ENCODE peak calls at places on chromosomes 6 and 20, in ten cellular contexts. Y is body of pancreas, U is HL-60, O is AG04450, E is heart left ventricle, B is OCI-LY7, T is upper lobe of left lung, S is MM.1S, I is small intestine, N is right cardiac atrium. D is an unnamed sample.

GRCh38 chr6:14661188-14661587 is 543.6 kb downstream of the CD83 start:
- DNase-seq in E (no peak), T (no peak), S (peak), O (no peak), B (peak), U (peak), Y (no peak), I (no peak), N (no peak), D (no peak)

GRCh38 chr6:7169296-7169721 is 61.5 kb downstream of the RREB1 start:
- DNase-seq in S (no peak), Y (peak), U (no peak), E (peak), N (peak), O (no peak), I (peak), B (no peak), T (no peak), D (no peak)

GRCh38 chr6:167699141-167700036 is 127.3 kb upstream of the AFDN start:
- DNase-seq in E (peak), I (peak), N (peak), B (peak), S (no peak), U (peak), T (peak), O (no peak), Y (peak), D (peak)

GRCh38 chr20:19867940-19868371 is 109.9 kb downstream of the RIN2 start:
- DNase-seq in T (peak), S (no peak), B (no peak), E (no peak), O (no peak), U (peak), I (no peak), Y (no peak), N (peak), D (no peak)

GRCh38 chr6:3331498-3331897 is 72.8 kb downstream of the PSMG4 start:
- DNase-seq in B (no peak), U (no peak), N (no peak), E (no peak), T (no peak), Y (no peak), I (no peak), O (no peak), S (no peak), D (no peak)

GRCh38 chr20:64109831-64110391 is 2.5 kb upstream of the NPBWR2 start:
- DNase-seq in S (no peak), U (no peak), I (no peak), E (no peak), T (peak), O (no peak), Y (peak), N (peak), B (no peak), D (no peak)

GRCh38 chr20:62823688-62824475 is 7.0 kb downstream of the COL9A3 start:
- DNase-seq in U (no peak), I (no peak), O (no peak), B (no peak), E (no peak), N (peak), S (no peak), Y (no peak), T (no peak), D (no peak)

GRCh38 chr20:50572922-50573777 is 63.0 kb downstream of the PTPN1 start:
- DNase-seq in Y (no peak), T (peak), S (no peak), B (no peak), E (peak), N (peak), I (no peak), U (no peak), O (peak), D (no peak)

GRCh38 chr6:56767892-56768531 is 125.3 kb upstream of the DST start:
- DNase-seq in B (no peak), E (no peak), S (peak), T (no peak), O (no peak), U (no peak), N (no peak), I (no peak), Y (no peak), D (no peak)

GRCh38 chr20:50321797-50322480 is 131.3 kb downstream of the CEBPB start:
- DNase-seq in B (no peak), T (peak), N (no peak), Y (no peak), S (no peak), O (no peak), E (no peak), I (no peak), U (no peak), D (no peak)

GRCh38 chr20:57944988-57945387 is 235.2 kb upstream of the PMEPA1 start:
- DNase-seq in O (no peak), N (no peak), T (no peak), E (no peak), S (no peak), Y (no peak), I (no peak), B (no peak), U (no peak), D (no peak)
- H3K27ac ChIP-seq in O (no peak), N (no peak), T (no peak), E (no peak), S (no peak), Y (no peak), I (no peak), B (no peak), U (no peak), D (no peak)

GRCh38 chr6:18388252-18388651 is 1.1 kb downstream of the RNF144B start:
- DNase-seq in T (no peak), U (no peak), E (no peak), S (peak), N (no peak), O (no peak), B (peak), Y (no peak), I (peak), D (no peak)
- H3K27ac ChIP-seq in T (peak), U (peak), E (peak), S (peak), N (peak), O (no peak), B (peak), Y (peak), I (peak), D (peak)

DNA sequence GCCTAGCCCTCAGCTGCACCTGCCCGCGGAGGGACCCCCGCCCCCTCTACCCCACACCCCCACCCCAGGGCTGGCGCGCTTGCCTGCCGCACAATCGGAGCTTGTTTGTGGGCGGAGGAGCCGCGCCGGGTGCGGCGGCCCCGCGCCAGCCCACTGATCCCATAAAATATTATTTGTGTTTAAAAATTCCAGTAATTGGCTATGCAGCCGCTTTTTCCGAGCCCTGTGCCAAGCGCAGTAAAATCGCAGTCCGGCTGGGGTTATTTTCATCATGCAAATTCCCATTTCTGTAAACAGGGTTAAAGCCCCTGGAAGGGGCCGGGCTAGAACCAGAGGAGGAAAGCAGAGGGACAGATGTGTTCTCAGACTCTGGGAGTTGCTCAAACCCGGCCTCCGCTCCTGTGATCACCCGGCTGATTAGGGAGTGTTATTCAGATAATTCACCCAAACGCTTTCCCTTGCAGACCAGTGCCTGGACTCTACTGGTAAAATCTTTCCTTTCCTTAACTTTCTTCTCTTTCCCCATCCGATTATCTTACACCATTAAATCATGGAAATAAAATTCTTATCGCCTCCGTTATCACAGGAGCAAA is 93.1 kb downstream of the NCR2 start:
- DNase-seq in I (no peak), Y (no peak), B (no peak), S (no peak), T (no peak), E (peak), U (no peak), O (no peak), N (peak), D (no peak)
- H3K27ac ChIP-seq in I (peak), Y (peak), B (no peak), S (no peak), T (peak), E (peak), U (no peak), O (no peak), N (peak), D (no peak)

GRCh38 chr6:166379800-166380199 is 2.9 kb downstream of the MPC1 start:
- DNase-seq in O (no peak), U (no peak), N (no peak), S (no peak), B (no peak), Y (peak), T (peak), I (no peak), E (peak), D (no peak)

GRCh38 chr6:166381381-166381732 is 1.4 kb downstream of the MPC1 start:
- DNase-seq in O (no peak), E (no peak), I (no peak), B (no peak), N (no peak), S (no peak), T (no peak), Y (no peak), U (no peak), D (no peak)

GRCh38 chr6:166381733-166382499 is 824 bp downstream of the MPC1 start:
- DNase-seq in T (peak), S (peak), B (peak), O (no peak), N (peak), U (peak), I (peak), E (peak), Y (peak), D (no peak)

GRCh38 chr6:166382933-166383816 is at the start of gene MPC1:
- DNase-seq in T (peak), S (peak), O (peak), B (peak), N (peak), U (peak), I (peak), Y (peak), E (peak), D (peak)

GRCh38 chr6:166382500-166382932 is 224 bp downstream of the MPC1 start:
- DNase-seq in O (no peak), I (no peak), N (no peak), E (no peak), T (no peak), U (no peak), Y (no peak), B (no peak), S (no peak), D (no peak)
- H3K27ac ChIP-seq in O (no peak), I (peak), N (peak), E (peak), T (peak), U (peak), Y (peak), B (no peak), S (peak), D (peak)

DNA sequence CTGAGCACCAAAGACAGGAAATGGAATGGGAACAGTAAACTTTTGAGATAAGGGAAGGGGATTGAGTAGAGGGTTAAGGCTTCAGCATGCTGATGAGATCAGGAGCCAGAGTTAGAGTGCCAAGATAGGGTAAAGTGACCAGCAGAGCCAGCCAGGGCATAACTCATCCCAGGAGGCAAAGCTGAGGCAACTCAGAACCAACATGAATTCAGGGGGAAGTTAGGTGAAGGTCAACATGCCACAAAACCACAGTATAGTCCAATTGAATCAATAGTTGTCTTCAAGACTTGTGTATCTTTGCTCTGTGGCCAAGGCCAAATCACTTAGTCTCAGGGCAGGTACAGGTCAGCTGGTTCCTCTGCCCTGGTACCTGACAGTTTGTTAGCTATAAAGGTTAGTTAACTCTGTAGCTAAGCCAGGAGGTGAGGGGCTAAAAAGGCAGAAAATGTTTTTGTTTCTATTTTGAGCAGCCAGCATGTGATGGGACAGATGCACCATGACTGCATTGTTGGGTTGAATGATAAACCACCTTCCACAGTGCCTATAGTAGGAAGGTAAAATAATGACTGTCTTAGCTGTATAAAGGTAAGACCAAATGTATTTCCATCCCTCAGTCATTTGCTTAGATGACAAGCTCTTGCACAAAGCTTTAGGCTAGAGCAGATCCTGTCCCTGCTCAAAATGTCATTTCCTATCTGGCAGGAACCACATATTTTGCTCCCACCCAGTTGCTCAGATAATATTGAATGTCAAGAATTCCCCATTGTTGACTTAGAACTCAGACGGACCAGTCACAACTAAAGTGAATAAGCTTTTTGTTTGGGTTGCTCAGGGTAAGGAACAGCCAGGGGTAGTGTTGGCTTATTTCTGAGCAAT is 15.8 kb downstream of the RNF8 start:
- DNase-seq in I (no peak), T (peak), S (no peak), O (no peak), U (no peak), E (no peak), N (no peak), B (no peak), Y (no peak), D (no peak)
- H3K27ac ChIP-seq in I (no peak), T (peak), S (no peak), O (no peak), U (no peak), E (peak), N (peak), B (no peak), Y (peak), D (no peak)

DNA sequence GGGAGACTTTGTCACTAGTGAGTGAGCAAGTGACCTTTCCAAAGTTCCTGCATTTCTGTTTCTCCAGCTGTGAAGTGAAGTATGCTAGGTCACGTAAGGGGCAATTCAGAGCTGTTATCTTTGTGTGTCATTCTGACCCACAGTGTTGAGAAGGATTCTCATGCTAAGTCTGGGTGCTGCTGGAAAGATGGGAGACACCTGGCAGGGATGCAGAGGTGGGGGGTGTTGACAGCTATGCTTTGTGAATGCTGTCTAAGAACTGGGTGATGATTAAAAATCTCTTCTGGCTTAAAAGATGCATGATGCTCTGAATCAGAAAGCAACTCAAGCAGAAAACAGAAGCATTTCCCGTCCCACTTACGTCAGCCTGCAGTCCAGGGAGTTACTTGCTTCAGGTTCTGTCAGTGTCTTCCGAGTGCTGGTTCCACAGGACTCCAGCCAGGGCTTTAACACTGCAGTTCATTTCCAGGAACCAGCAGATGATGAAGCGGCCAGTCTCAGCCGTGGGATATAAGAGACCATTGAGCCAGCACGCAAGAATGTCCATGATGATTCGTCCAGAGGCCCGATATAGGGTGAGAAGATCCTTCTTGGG is 30.9 kb upstream of the ASXL1 start:
- DNase-seq in B (no peak), Y (no peak), N (no peak), T (no peak), U (no peak), I (no peak), O (peak), S (no peak), E (no peak), D (no peak)
- H3K27ac ChIP-seq in B (no peak), Y (peak), N (no peak), T (no peak), U (no peak), I (no peak), O (peak), S (no peak), E (no peak), D (no peak)

GRCh38 chr6:41682497-41682961 is 44.3 kb downstream of the MDFI start:
- DNase-seq in T (no peak), O (no peak), N (peak), E (no peak), S (no peak), B (no peak), U (no peak), I (no peak), Y (peak), D (no peak)
- H3K27ac ChIP-seq in T (peak), O (no peak), N (peak), E (peak), S (no peak), B (no peak), U (no peak), I (no peak), Y (peak), D (no peak)

DNA sequence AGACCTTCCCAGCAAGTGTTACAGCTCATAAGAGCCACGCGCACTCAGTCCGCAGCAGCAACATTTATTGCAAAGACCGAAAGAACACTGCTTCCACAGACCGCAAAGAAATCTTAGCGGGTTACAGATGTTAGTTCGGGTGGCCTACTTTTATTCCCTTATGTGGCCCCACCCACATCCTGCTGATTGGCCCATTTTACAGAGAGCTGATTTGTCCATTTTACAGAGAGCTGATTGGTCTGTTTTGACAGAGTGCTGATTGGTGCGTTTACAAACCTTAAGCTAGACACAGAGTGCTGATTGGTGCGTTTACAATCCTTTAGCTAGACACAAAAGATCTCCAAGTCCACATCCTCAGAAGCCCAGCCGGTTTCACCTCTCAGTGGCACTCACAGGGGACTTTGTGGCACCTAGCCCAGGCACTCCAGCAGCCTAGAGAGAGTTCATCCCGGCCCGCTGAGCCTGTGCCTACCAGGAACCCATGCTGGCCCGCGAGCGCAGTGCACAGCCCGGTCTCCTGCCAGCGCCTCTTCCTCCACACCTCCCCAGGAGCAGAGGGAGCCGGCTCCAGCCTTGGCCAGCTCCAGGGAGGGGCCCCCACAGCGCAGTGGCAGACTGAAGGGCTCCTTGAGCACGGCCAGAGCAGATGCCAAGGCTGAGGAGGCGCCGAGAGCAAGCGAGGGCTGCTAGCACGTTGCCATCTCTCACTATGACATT is 244.3 kb upstream of the TSHZ2 start:
- DNase-seq in O (no peak), I (no peak), E (no peak), B (no peak), S (no peak), U (no peak), Y (no peak), N (no peak), T (no peak), D (no peak)
- H3K27ac ChIP-seq in O (no peak), I (no peak), E (no peak), B (no peak), S (no peak), U (no peak), Y (no peak), N (no peak), T (no peak), D (no peak)